ENCODE peak calls at places on chromosomes 6 and 20, in four cellular contexts. One of them, this sample, is unnamed.

GRCh38 chr6:2632368-2632767 is 118.4 kb downstream of the MYLK4 start:
- DNase-seq in HepG2: no peak
- DNase-seq in K562: no peak
- DNase-seq in GM12878: no peak
- DNase-seq in this sample: no peak

GRCh38 chr6:1494671-1495070 is 105.3 kb downstream of the FOXF2 start:
- DNase-seq in HepG2: no peak
- DNase-seq in GM12878: no peak
- DNase-seq in K562: no peak
- DNase-seq in this sample: no peak

GRCh38 chr6:35328108-35328723 is 14.1 kb upstream of the PPARD start:
- DNase-seq in HepG2: peak
- DNase-seq in GM12878: no peak
- DNase-seq in K562: no peak
- DNase-seq in this sample: no peak

GRCh38 chr6:21752054-21752811 is 158.7 kb downstream of the SOX4 start:
- DNase-seq in GM12878: no peak
- DNase-seq in K562: no peak
- DNase-seq in HepG2: no peak
- DNase-seq in this sample: no peak

GRCh38 chr6:16239798-16240123 is 1.4 kb downstream of the GMPR start:
- DNase-seq in GM12878: no peak
- DNase-seq in K562: peak
- DNase-seq in HepG2: peak
- DNase-seq in this sample: peak

GRCh38 chr6:125994659-125995488 is 8.5 kb downstream of the TRMT11 start:
- DNase-seq in GM12878: no peak
- DNase-seq in HepG2: no peak
- DNase-seq in K562: no peak
- DNase-seq in this sample: no peak

GRCh38 chr6:158599635-158600034 is 39.7 kb downstream of the TMEM181 start:
- DNase-seq in HepG2: no peak
- DNase-seq in K562: no peak
- DNase-seq in GM12878: no peak
- DNase-seq in this sample: no peak

GRCh38 chr6:22826961-22827360 is 257.6 kb downstream of the HDGFL1 start:
- DNase-seq in K562: no peak
- DNase-seq in GM12878: no peak
- DNase-seq in HepG2: no peak
- DNase-seq in this sample: no peak

GRCh38 chr6:107154131-107154906 is 39.0 kb upstream of the BEND3 start:
- DNase-seq in HepG2: peak
- DNase-seq in GM12878: no peak
- DNase-seq in K562: peak
- DNase-seq in this sample: peak

GRCh38 chr6:7697820-7698623 is 27.9 kb upstream of the BMP6 start:
- DNase-seq in K562: no peak
- DNase-seq in HepG2: peak
- DNase-seq in GM12878: no peak
- DNase-seq in this sample: no peak

GRCh38 chr6:24126586-24127192 is 674 bp downstream of the NRSN1 start:
- DNase-seq in K562: peak
- DNase-seq in GM12878: no peak
- DNase-seq in HepG2: peak
- DNase-seq in this sample: peak

GRCh38 chr20:10209091-10209490 is 9.5 kb upstream of the SNAP25 start:
- DNase-seq in HepG2: no peak
- DNase-seq in K562: no peak
- DNase-seq in GM12878: no peak
- DNase-seq in this sample: no peak

GRCh38 chr6:38216451-38216850 is 396.9 kb downstream of the ZFAND3 start:
- DNase-seq in HepG2: no peak
- DNase-seq in GM12878: no peak
- DNase-seq in K562: no peak
- DNase-seq in this sample: no peak

GRCh38 chr6:166351715-166352285 is 9.5 kb upstream of the SFT2D1 start:
- DNase-seq in K562: peak
- DNase-seq in HepG2: peak
- DNase-seq in GM12878: peak
- DNase-seq in this sample: no peak

GRCh38 chr6:894274-894673 is 201.3 kb upstream of the EXOC2 start:
- DNase-seq in HepG2: no peak
- DNase-seq in K562: no peak
- DNase-seq in GM12878: no peak
- DNase-seq in this sample: peak

GRCh38 chr6:129546702-129547101 is 163.3 kb downstream of the ARHGAP18 start:
- DNase-seq in GM12878: no peak
- DNase-seq in K562: no peak
- DNase-seq in HepG2: no peak
- DNase-seq in this sample: no peak

GRCh38 chr20:51529027-51529749 is 13.3 kb downstream of the NFATC2 start:
- DNase-seq in K562: peak
- DNase-seq in HepG2: no peak
- DNase-seq in GM12878: no peak
- DNase-seq in this sample: no peak

GRCh38 chr20:63554361-63555278 is 661 bp downstream of the FNDC11 start:
- DNase-seq in HepG2: no peak
- DNase-seq in GM12878: no peak
- DNase-seq in K562: no peak
- DNase-seq in this sample: no peak

GRCh38 chr20:24017160-24017761 is 28.7 kb upstream of the GGTLC1 start:
- DNase-seq in K562: no peak
- DNase-seq in GM12878: no peak
- DNase-seq in HepG2: no peak
- DNase-seq in this sample: no peak

GRCh38 chr6:42831237-42831636 is 48.2 kb upstream of the RPL7L1 start:
- DNase-seq in GM12878: no peak
- DNase-seq in K562: no peak
- DNase-seq in HepG2: no peak
- DNase-seq in this sample: no peak

GRCh38 chr6:35776364-35777215 is at the start of gene CLPSL2:
- DNase-seq in K562: peak
- DNase-seq in GM12878: no peak
- DNase-seq in HepG2: no peak
- DNase-seq in this sample: peak

GRCh38 chr6:72140795-72141194 is 254.4 kb downstream of the RIMS1 start:
- DNase-seq in HepG2: no peak
- DNase-seq in GM12878: no peak
- DNase-seq in K562: no peak
- DNase-seq in this sample: no peak

GRCh38 chr20:58557713-58558335 is 42.6 kb upstream of the APCDD1L start:
- DNase-seq in GM12878: no peak
- DNase-seq in K562: no peak
- DNase-seq in HepG2: no peak
- DNase-seq in this sample: no peak
- TF ChIP-seq ATF2 in GM12878: no peak
- TF ChIP-seq ATF2 in K562: no peak
- TF ChIP-seq ATF2 in HepG2: no peak
- TF ChIP-seq ATF2 in this sample: no peak

DNA sequence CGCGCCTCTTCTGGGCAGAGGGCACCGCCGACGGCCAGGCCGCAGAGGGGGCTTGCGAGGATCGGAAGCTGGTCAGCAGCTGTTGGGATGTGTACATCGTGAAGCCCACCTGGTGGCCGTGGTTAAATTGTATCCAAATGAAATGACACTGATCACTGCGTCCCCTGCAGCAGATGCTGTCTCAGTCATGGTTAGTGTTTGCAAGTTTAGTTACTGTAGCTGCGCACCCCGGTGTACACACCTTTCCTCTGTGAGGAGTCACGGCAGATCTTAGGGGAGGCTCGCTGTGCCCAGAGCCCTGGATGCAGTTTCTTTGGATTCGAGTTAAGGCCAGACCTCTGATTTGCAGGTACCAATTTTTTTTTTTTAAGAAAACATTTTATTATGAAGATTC is 687 bp downstream of the NAA20 start:
- DNase-seq in GM12878: no peak
- DNase-seq in HepG2: peak
- DNase-seq in K562: no peak
- DNase-seq in this sample: no peak
- TF ChIP-seq ETV6 in GM12878: no peak
- TF ChIP-seq ETV6 in HepG2: peak
- TF ChIP-seq ETV6 in K562: no peak
- TF ChIP-seq ETV6 in this sample: no peak

DNA sequence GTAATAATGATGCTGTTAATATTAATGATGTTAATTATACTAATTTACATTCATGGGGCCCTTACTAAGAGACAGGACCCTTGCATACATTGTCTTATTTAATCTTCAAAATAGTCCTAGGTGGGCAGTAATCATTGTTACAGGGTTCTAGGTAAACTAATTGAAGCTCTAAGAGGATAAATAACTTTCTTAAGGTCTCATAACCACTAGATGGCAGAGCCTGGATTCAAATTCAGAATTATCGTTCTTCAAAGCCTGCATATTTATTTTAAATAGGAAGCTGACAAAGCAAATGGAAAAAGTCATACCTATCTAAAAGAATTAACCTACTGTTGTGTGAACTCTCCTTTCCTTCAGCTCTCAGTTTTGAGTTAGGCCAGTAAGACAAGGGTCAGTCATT is 23.5 kb downstream of the PTCHD4 start:
- DNase-seq in HepG2: no peak
- DNase-seq in GM12878: no peak
- DNase-seq in K562: no peak
- DNase-seq in this sample: no peak
- TF ChIP-seq ATF2 in HepG2: no peak
- TF ChIP-seq ATF2 in GM12878: no peak
- TF ChIP-seq ATF2 in K562: no peak
- TF ChIP-seq ATF2 in this sample: no peak

DNA sequence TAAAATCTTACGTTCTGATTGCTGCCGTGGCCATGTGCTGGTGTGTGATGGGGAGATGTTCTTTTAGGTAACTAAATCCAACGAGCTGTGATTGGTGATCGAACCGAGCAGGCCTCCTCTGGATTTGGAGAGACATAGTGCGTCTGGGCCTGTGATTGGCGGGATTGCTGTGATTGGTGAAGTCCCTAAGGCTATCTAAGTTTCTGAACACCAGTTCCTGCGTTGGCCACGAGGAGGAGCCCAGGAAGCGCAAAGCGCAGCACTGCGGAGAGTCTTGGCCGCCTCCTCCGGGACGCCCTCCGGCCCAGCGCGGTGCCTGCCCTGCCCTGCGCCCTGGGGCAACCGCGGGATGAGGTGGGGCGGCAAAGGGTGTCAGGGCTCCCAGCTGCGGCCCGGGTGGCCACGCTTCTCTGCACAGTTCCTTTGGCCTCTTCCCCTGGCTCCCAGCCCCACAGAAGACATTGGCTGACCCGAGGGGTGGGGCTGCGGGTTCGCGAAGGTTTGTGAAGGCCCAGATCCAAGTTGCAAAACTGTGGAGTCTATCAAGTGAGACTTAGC is 33.0 kb downstream of the HNF4A start:
- DNase-seq in GM12878: no peak
- DNase-seq in K562: peak
- DNase-seq in HepG2: no peak
- DNase-seq in this sample: peak
- TF ChIP-seq ETV6 in GM12878: no peak
- TF ChIP-seq ETV6 in K562: no peak
- TF ChIP-seq ETV6 in HepG2: no peak
- TF ChIP-seq ETV6 in this sample: no peak